ENCODE peak calls at places on chromosomes 13 and 19, in seven cellular contexts. C is fibroblast of pulmonary artery; B is GM23338; E is right atrium auricular region; L is CD8-positive, alpha-beta T cell; F is astrocyte of the spinal cord; I is bronchial epithelial cell. N is an unnamed sample.

GRCh38 chr13:84479656-84480055 is 597.4 kb upstream of the SLITRK1 start:
- DNase-seq in C (peak; percentile 1), B (no peak), E (no peak), L (no peak), F (peak; percentile 25), I (peak; percentile 91), N (no peak)

GRCh38 chr13:76969488-76970365 is 21.4 kb downstream of the ACOD1 start:
- DNase-seq in C (no peak), B (no peak), E (no peak), L (no peak), F (no peak), I (peak; percentile 90), N (no peak)

GRCh38 chr19:8890260-8890659 is 58.1 kb downstream of the MBD3L1 start:
- DNase-seq in C (no peak), B (no peak), E (no peak), L (no peak), F (no peak), I (no peak), N (no peak)

GRCh38 chr19:11324079-11324661 is 15.3 kb downstream of the RAB3D start:
- DNase-seq in C (peak; percentile 97), B (no peak), E (peak; percentile 94), L (peak; percentile 38), F (peak; percentile 88), I (peak; percentile 93), N (peak; percentile 81)

GRCh38 chr19:10339380-10339960 is at the start of gene ICAM3:
- DNase-seq in C (no peak), B (no peak), E (no peak), L (peak; percentile 74), F (no peak), I (no peak), N (no peak)

GRCh38 chr13:102141625-102142472 is 260.0 kb downstream of the FGF14 start:
- DNase-seq in C (peak; percentile 29), B (peak; percentile 46), E (no peak), L (no peak), F (peak; percentile 46), I (peak; percentile 42), N (no peak)

GRCh38 chr13:112468069-112468468 is 91.9 kb downstream of the SPACA7 start:
- DNase-seq in C (no peak), B (no peak), E (no peak), L (no peak), F (no peak), I (no peak), N (no peak)

GRCh38 chr13:94548382-94549240 is 47.3 kb downstream of the TGDS start:
- DNase-seq in C (peak; percentile 39), B (peak; percentile 80), E (peak; percentile 64), L (peak; percentile 50), F (peak; percentile 47), I (peak; percentile 21), N (no peak)

GRCh38 chr13:29472317-29472961 is 123.0 kb downstream of the SLC7A1 start:
- DNase-seq in C (peak; percentile 76), B (peak; percentile 85), E (peak; percentile 52), L (peak; percentile 46), F (peak; percentile 56), I (peak; percentile 58), N (no peak)

GRCh38 chr19:12641456-12641855 is 25.1 kb downstream of the MAN2B1 start:
- DNase-seq in C (no peak), B (no peak), E (no peak), L (no peak), F (no peak), I (no peak), N (no peak)

GRCh38 chr19:5395996-5396939 is 55.7 kb upstream of the PTPRS start:
- DNase-seq in C (no peak), B (peak; percentile 53), E (no peak), L (no peak), F (no peak), I (no peak), N (no peak)

GRCh38 chr13:59340151-59340550 is 823.6 kb downstream of the DIAPH3 start:
- DNase-seq in C (no peak), B (no peak), E (no peak), L (no peak), F (no peak), I (no peak), N (no peak)

GRCh38 chr13:62643799-62644484 is 1228.3 kb upstream of the PCDH20 start:
- DNase-seq in C (no peak), B (peak; percentile 18), E (no peak), L (no peak), F (no peak), I (no peak), N (no peak)

GRCh38 chr19:28746486-28746885 is 466.5 kb downstream of the UQCRFS1 start:
- DNase-seq in C (no peak), B (no peak), E (no peak), L (no peak), F (no peak), I (no peak), N (no peak)

GRCh38 chr13:78121459-78122348 is 203.1 kb upstream of the EDNRB start:
- DNase-seq in C (peak; percentile 88), B (peak; percentile 88), E (peak; percentile 65), L (peak; percentile 30), F (peak; percentile 73), I (peak; percentile 61), N (peak; percentile 6)

GRCh38 chr13:68551701-68552522 is 1321.8 kb upstream of the PCDH9 start:
- DNase-seq in C (no peak), B (no peak), E (no peak), L (no peak), F (peak; percentile 14), I (no peak), N (no peak)

GRCh38 chr19:57934820-57935665 is at the start of gene ZNF418:
- DNase-seq in C (peak; percentile 90), B (peak; percentile 98), E (peak; percentile 62), L (peak; percentile 38), F (peak; percentile 83), I (peak; percentile 86), N (peak; percentile 54)

GRCh38 chr13:103859952-103860351 is 793.7 kb upstream of the SLC10A2 start:
- DNase-seq in C (no peak), B (no peak), E (no peak), L (no peak), F (no peak), I (no peak), N (no peak)

GRCh38 chr13:20360041-20360491 is 127.9 kb upstream of the GJB6 start:
- DNase-seq in C (peak; percentile 48), B (no peak), E (no peak), L (no peak), F (peak; percentile 68), I (peak; percentile 85), N (peak; percentile 85)

GRCh38 chr13:23983671-23984070 is 86.4 kb upstream of the C1QTNF9B start:
- DNase-seq in C (no peak), B (no peak), E (no peak), L (no peak), F (no peak), I (no peak), N (no peak)

GRCh38 chr13:23984541-23984940 is 87.2 kb upstream of the C1QTNF9B start:
- DNase-seq in C (no peak), B (no peak), E (no peak), L (no peak), F (no peak), I (peak; percentile 72), N (no peak)

GRCh38 chr13:23986619-23987018 is 89.3 kb upstream of the C1QTNF9B start:
- DNase-seq in C (peak; percentile 99), B (no peak), E (no peak), L (no peak), F (peak; percentile 53), I (no peak), N (no peak)

GRCh38 chr13:23985846-23986245 is 88.5 kb upstream of the C1QTNF9B start:
- DNase-seq in C (no peak), B (no peak), E (no peak), L (no peak), F (no peak), I (no peak), N (no peak)

GRCh38 chr13:23985060-23985459 is 87.8 kb upstream of the C1QTNF9B start:
- DNase-seq in C (no peak), B (no peak), E (no peak), L (no peak), F (no peak), I (peak; percentile 55), N (no peak)
- TF ChIP-seq CTCF in C (no peak), B (no peak), E (no peak), L (no peak), F (no peak), I (no peak), N (no peak)

GRCh38 chr19:3133793-3134116 is 2.1 kb upstream of the GNA15 start:
- DNase-seq in C (no peak), B (no peak), E (no peak), L (no peak), F (no peak), I (no peak), N (no peak)

GRCh38 chr19:3136684-3137055 is 837 bp downstream of the GNA15 start:
- DNase-seq in C (no peak), B (no peak), E (no peak), L (no peak), F (no peak), I (peak; percentile 86), N (no peak)

GRCh38 chr19:3137139-3137538 is 1.3 kb downstream of the GNA15 start:
- DNase-seq in C (peak; percentile 80), B (no peak), E (no peak), L (no peak), F (no peak), I (no peak), N (no peak)

GRCh38 chr19:3138268-3138667 is 2.4 kb downstream of the GNA15 start:
- DNase-seq in C (no peak), B (no peak), E (no peak), L (no peak), F (no peak), I (no peak), N (no peak)

DNA sequence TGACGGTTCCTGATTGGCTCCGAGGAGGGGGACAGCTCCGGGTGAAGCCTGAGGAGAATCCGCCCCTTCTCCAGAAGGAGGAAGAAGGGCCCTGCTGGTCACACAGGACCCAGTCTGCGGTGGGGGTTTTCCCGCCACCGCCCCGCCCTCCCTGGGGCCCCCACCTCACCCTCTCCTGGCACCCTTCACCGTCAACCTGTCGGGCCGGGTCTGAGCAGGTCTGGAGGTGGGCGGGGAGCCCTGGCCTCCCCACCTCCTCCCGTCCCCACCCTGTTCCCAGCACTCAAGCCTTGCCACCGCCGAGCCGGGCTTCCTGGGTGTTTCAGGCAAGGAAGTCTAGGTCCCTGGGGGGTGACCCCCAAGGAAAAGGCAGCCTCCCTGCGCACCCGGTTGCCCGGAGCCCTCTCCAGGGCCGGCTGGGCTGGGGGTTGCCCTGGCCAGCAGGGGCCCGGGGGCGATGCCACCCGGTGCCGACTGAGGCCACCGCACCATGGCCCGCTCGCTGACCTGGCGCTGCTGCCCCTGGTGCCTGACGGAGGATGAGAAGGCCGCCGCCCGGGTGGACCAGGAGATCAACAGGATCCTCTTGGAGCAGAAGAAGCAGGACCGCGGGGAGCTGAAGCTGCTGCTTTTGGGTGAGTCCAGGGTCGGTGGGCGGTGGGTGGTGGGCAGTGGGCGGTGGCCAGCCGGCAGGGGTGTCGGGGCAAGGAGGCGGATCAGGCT is at the start of gene GNA15:
- DNase-seq in C (no peak), B (no peak), E (no peak), L (peak; percentile 15), F (no peak), I (peak; percentile 76), N (no peak)
- H3K4me3 ChIP-seq in C (no peak within 1 kb of the TSS), B (no peak within 1 kb of the TSS), E (peak within 1 kb of the TSS; percentile 3), L (no peak within 1 kb of the TSS), F (no peak within 1 kb of the TSS), I (peak within 1 kb of the TSS; percentile 81), N (no peak within 1 kb of the TSS)

GRCh38 chr19:16495982-16496612 is at the start of the genes C19orf44 and CALR3:
- DNase-seq in C (peak; percentile 99), B (peak; percentile 99), E (peak; percentile 99), L (peak; percentile 97), F (peak; percentile 99), I (peak; percentile 94), N (peak; percentile 91)
- TF ChIP-seq CTCF in C (no peak), B (no peak), E (no peak), L (no peak), F (no peak), I (no peak), N (no peak)

GRCh38 chr19:49514151-49514550 is 1.7 kb downstream of the FCGRT start:
- DNase-seq in C (no peak), B (no peak), E (no peak), L (no peak), F (no peak), I (no peak), N (no peak)
- H3K4me3 ChIP-seq in C (peak overlapping the region; percentile 66), B (peak overlapping the region; percentile 79), E (no peak overlapping the region), L (peak overlapping the region; percentile 66), F (no peak overlapping the region), I (no peak overlapping the region), N (no peak overlapping the region)